ENCODE peak calls at places on chromosomes 5 and 9, in six cellular contexts. One of them, this sample, is unnamed.

GRCh38 chr5:162209005-162209605 is 141.5 kb downstream of the GABRG2 start:
- DNase-seq in activated naive CD8-positive, alpha-beta T cell treated with anti-CD3 and anti-CD28 coated beads, Interleukin-2, amount 50 U/mL, for 24 hours: peak
- DNase-seq in NCI-H1694: peak
- DNase-seq in NCI-H2107: no peak
- DNase-seq in HEK293T: peak
- DNase-seq in aorta: no peak
- DNase-seq in this sample: no peak

GRCh38 chr5:65066385-65066784 is 297.7 kb downstream of the CWC27 start:
- DNase-seq in activated naive CD8-positive, alpha-beta T cell treated with anti-CD3 and anti-CD28 coated beads, Interleukin-2, amount 50 U/mL, for 24 hours: no peak
- DNase-seq in NCI-H1694: no peak
- DNase-seq in NCI-H2107: no peak
- DNase-seq in HEK293T: no peak
- DNase-seq in aorta: no peak
- DNase-seq in this sample: no peak

GRCh38 chr9:94952553-94953373 is 226.3 kb downstream of the AOPEP start:
- DNase-seq in activated naive CD8-positive, alpha-beta T cell treated with anti-CD3 and anti-CD28 coated beads, Interleukin-2, amount 50 U/mL, for 24 hours: no peak
- DNase-seq in NCI-H1694: no peak
- DNase-seq in NCI-H2107: no peak
- DNase-seq in HEK293T: no peak
- DNase-seq in aorta: peak
- DNase-seq in this sample: no peak

GRCh38 chr5:1182360-1182632 is 19.1 kb upstream of the SLC6A19 start:
- DNase-seq in activated naive CD8-positive, alpha-beta T cell treated with anti-CD3 and anti-CD28 coated beads, Interleukin-2, amount 50 U/mL, for 24 hours: no peak
- DNase-seq in NCI-H1694: no peak
- DNase-seq in NCI-H2107: no peak
- DNase-seq in HEK293T: no peak
- DNase-seq in aorta: no peak
- DNase-seq in this sample: peak

GRCh38 chr5:168120416-168121137 is 170.9 kb upstream of the WWC1 start:
- DNase-seq in activated naive CD8-positive, alpha-beta T cell treated with anti-CD3 and anti-CD28 coated beads, Interleukin-2, amount 50 U/mL, for 24 hours: no peak
- DNase-seq in NCI-H1694: no peak
- DNase-seq in NCI-H2107: no peak
- DNase-seq in HEK293T: no peak
- DNase-seq in aorta: no peak
- DNase-seq in this sample: no peak

GRCh38 chr9:137326436-137327060 is 24.5 kb upstream of the NRARP start:
- DNase-seq in activated naive CD8-positive, alpha-beta T cell treated with anti-CD3 and anti-CD28 coated beads, Interleukin-2, amount 50 U/mL, for 24 hours: no peak
- DNase-seq in NCI-H1694: no peak
- DNase-seq in NCI-H2107: no peak
- DNase-seq in HEK293T: no peak
- DNase-seq in aorta: no peak
- DNase-seq in this sample: no peak

GRCh38 chr5:9766581-9766980 is 136.4 kb upstream of the TAS2R1 start:
- DNase-seq in activated naive CD8-positive, alpha-beta T cell treated with anti-CD3 and anti-CD28 coated beads, Interleukin-2, amount 50 U/mL, for 24 hours: no peak
- DNase-seq in NCI-H1694: no peak
- DNase-seq in NCI-H2107: no peak
- DNase-seq in HEK293T: no peak
- DNase-seq in aorta: no peak
- DNase-seq in this sample: no peak

GRCh38 chr5:176425138-176425537 is 8.8 kb upstream of the CLTB start:
- DNase-seq in activated naive CD8-positive, alpha-beta T cell treated with anti-CD3 and anti-CD28 coated beads, Interleukin-2, amount 50 U/mL, for 24 hours: no peak
- DNase-seq in NCI-H1694: no peak
- DNase-seq in NCI-H2107: no peak
- DNase-seq in HEK293T: no peak
- DNase-seq in aorta: no peak
- DNase-seq in this sample: no peak

GRCh38 chr5:131812371-131813160 is 15.7 kb upstream of the FNIP1 start:
- DNase-seq in activated naive CD8-positive, alpha-beta T cell treated with anti-CD3 and anti-CD28 coated beads, Interleukin-2, amount 50 U/mL, for 24 hours: no peak
- DNase-seq in NCI-H1694: no peak
- DNase-seq in NCI-H2107: no peak
- DNase-seq in HEK293T: no peak
- DNase-seq in aorta: no peak
- DNase-seq in this sample: no peak

GRCh38 chr5:134063421-134063820 is 51.1 kb upstream of the TCF7 start:
- DNase-seq in activated naive CD8-positive, alpha-beta T cell treated with anti-CD3 and anti-CD28 coated beads, Interleukin-2, amount 50 U/mL, for 24 hours: no peak
- DNase-seq in NCI-H1694: no peak
- DNase-seq in NCI-H2107: no peak
- DNase-seq in HEK293T: no peak
- DNase-seq in aorta: no peak
- DNase-seq in this sample: no peak

GRCh38 chr5:169641253-169641652 is 4.2 kb downstream of the DOCK2 start:
- DNase-seq in activated naive CD8-positive, alpha-beta T cell treated with anti-CD3 and anti-CD28 coated beads, Interleukin-2, amount 50 U/mL, for 24 hours: no peak
- DNase-seq in NCI-H1694: no peak
- DNase-seq in NCI-H2107: no peak
- DNase-seq in HEK293T: no peak
- DNase-seq in aorta: no peak
- DNase-seq in this sample: no peak

GRCh38 chr5:72402959-72403628 is 82.9 kb downstream of the PTCD2 start:
- DNase-seq in activated naive CD8-positive, alpha-beta T cell treated with anti-CD3 and anti-CD28 coated beads, Interleukin-2, amount 50 U/mL, for 24 hours: no peak
- DNase-seq in NCI-H1694: no peak
- DNase-seq in NCI-H2107: no peak
- DNase-seq in HEK293T: no peak
- DNase-seq in aorta: peak
- DNase-seq in this sample: peak

GRCh38 chr9:118871531-118871930 is 497.7 kb downstream of the BRINP1 start:
- DNase-seq in activated naive CD8-positive, alpha-beta T cell treated with anti-CD3 and anti-CD28 coated beads, Interleukin-2, amount 50 U/mL, for 24 hours: no peak
- DNase-seq in NCI-H1694: no peak
- DNase-seq in NCI-H2107: no peak
- DNase-seq in HEK293T: no peak
- DNase-seq in aorta: no peak
- DNase-seq in this sample: no peak

GRCh38 chr9:34171753-34172535 is 6.9 kb upstream of the UBAP1 start:
- DNase-seq in activated naive CD8-positive, alpha-beta T cell treated with anti-CD3 and anti-CD28 coated beads, Interleukin-2, amount 50 U/mL, for 24 hours: peak
- DNase-seq in NCI-H1694: no peak
- DNase-seq in NCI-H2107: no peak
- DNase-seq in HEK293T: no peak
- DNase-seq in aorta: peak
- DNase-seq in this sample: no peak

GRCh38 chr9:114845373-114845772 is 39.5 kb upstream of the TNFSF15 start:
- DNase-seq in activated naive CD8-positive, alpha-beta T cell treated with anti-CD3 and anti-CD28 coated beads, Interleukin-2, amount 50 U/mL, for 24 hours: no peak
- DNase-seq in NCI-H1694: no peak
- DNase-seq in NCI-H2107: no peak
- DNase-seq in HEK293T: no peak
- DNase-seq in aorta: no peak
- DNase-seq in this sample: no peak

GRCh38 chr9:34590376-34591090 is 1.0 kb upstream of the CNTFR start:
- DNase-seq in activated naive CD8-positive, alpha-beta T cell treated with anti-CD3 and anti-CD28 coated beads, Interleukin-2, amount 50 U/mL, for 24 hours: peak
- DNase-seq in NCI-H1694: no peak
- DNase-seq in NCI-H2107: no peak
- DNase-seq in HEK293T: no peak
- DNase-seq in aorta: peak
- DNase-seq in this sample: no peak

GRCh38 chr9:38126730-38127129 is 57.7 kb upstream of the SHB start:
- DNase-seq in activated naive CD8-positive, alpha-beta T cell treated with anti-CD3 and anti-CD28 coated beads, Interleukin-2, amount 50 U/mL, for 24 hours: no peak
- DNase-seq in NCI-H1694: no peak
- DNase-seq in NCI-H2107: peak
- DNase-seq in HEK293T: no peak
- DNase-seq in aorta: no peak
- DNase-seq in this sample: no peak

GRCh38 chr9:110602281-110602680 is 22.7 kb upstream of the SVEP1 start:
- DNase-seq in activated naive CD8-positive, alpha-beta T cell treated with anti-CD3 and anti-CD28 coated beads, Interleukin-2, amount 50 U/mL, for 24 hours: no peak
- DNase-seq in NCI-H1694: no peak
- DNase-seq in NCI-H2107: no peak
- DNase-seq in HEK293T: no peak
- DNase-seq in aorta: no peak
- DNase-seq in this sample: no peak

GRCh38 chr5:137575847-137576246 is 76.7 kb upstream of the SPOCK1 start:
- DNase-seq in activated naive CD8-positive, alpha-beta T cell treated with anti-CD3 and anti-CD28 coated beads, Interleukin-2, amount 50 U/mL, for 24 hours: no peak
- DNase-seq in NCI-H1694: no peak
- DNase-seq in NCI-H2107: no peak
- DNase-seq in HEK293T: no peak
- DNase-seq in aorta: no peak
- DNase-seq in this sample: no peak

GRCh38 chr5:110651507-110651906 is 75.0 kb downstream of the TMEM232 start:
- DNase-seq in activated naive CD8-positive, alpha-beta T cell treated with anti-CD3 and anti-CD28 coated beads, Interleukin-2, amount 50 U/mL, for 24 hours: no peak
- DNase-seq in NCI-H1694: no peak
- DNase-seq in NCI-H2107: no peak
- DNase-seq in HEK293T: no peak
- DNase-seq in aorta: no peak
- DNase-seq in this sample: no peak

GRCh38 chr9:121529237-121529987 is 29.8 kb upstream of the GGTA1 start:
- DNase-seq in activated naive CD8-positive, alpha-beta T cell treated with anti-CD3 and anti-CD28 coated beads, Interleukin-2, amount 50 U/mL, for 24 hours: no peak
- DNase-seq in NCI-H1694: no peak
- DNase-seq in NCI-H2107: no peak
- DNase-seq in HEK293T: no peak
- DNase-seq in aorta: peak
- DNase-seq in this sample: peak

GRCh38 chr5:73523861-73524260 is 25.6 kb downstream of the BTF3 start:
- DNase-seq in activated naive CD8-positive, alpha-beta T cell treated with anti-CD3 and anti-CD28 coated beads, Interleukin-2, amount 50 U/mL, for 24 hours: no peak
- DNase-seq in NCI-H1694: no peak
- DNase-seq in NCI-H2107: no peak
- DNase-seq in HEK293T: no peak
- DNase-seq in aorta: no peak
- DNase-seq in this sample: no peak

GRCh38 chr9:134491436-134491835 is 150.2 kb upstream of the COL5A1 start:
- DNase-seq in activated naive CD8-positive, alpha-beta T cell treated with anti-CD3 and anti-CD28 coated beads, Interleukin-2, amount 50 U/mL, for 24 hours: no peak
- DNase-seq in NCI-H1694: no peak
- DNase-seq in NCI-H2107: no peak
- DNase-seq in HEK293T: no peak
- DNase-seq in aorta: peak
- DNase-seq in this sample: no peak

GRCh38 chr9:93666279-93666784 is 89.9 kb downstream of the PHF2 start:
- DNase-seq in activated naive CD8-positive, alpha-beta T cell treated with anti-CD3 and anti-CD28 coated beads, Interleukin-2, amount 50 U/mL, for 24 hours: no peak
- DNase-seq in NCI-H1694: no peak
- DNase-seq in NCI-H2107: no peak
- DNase-seq in HEK293T: no peak
- DNase-seq in aorta: peak
- DNase-seq in this sample: peak

GRCh38 chr9:15069106-15069505 is 158.9 kb upstream of the FREM1 start:
- DNase-seq in activated naive CD8-positive, alpha-beta T cell treated with anti-CD3 and anti-CD28 coated beads, Interleukin-2, amount 50 U/mL, for 24 hours: no peak
- DNase-seq in NCI-H1694: no peak
- DNase-seq in NCI-H2107: no peak
- DNase-seq in HEK293T: no peak
- DNase-seq in aorta: no peak
- DNase-seq in this sample: no peak

GRCh38 chr5:83469075-83469474 is 2.5 kb upstream of the VCAN start:
- DNase-seq in activated naive CD8-positive, alpha-beta T cell treated with anti-CD3 and anti-CD28 coated beads, Interleukin-2, amount 50 U/mL, for 24 hours: no peak
- DNase-seq in NCI-H1694: no peak
- DNase-seq in NCI-H2107: no peak
- DNase-seq in HEK293T: no peak
- DNase-seq in aorta: no peak
- DNase-seq in this sample: no peak

GRCh38 chr5:179867476-179867875 is 8.9 kb upstream of the MRNIP start:
- DNase-seq in activated naive CD8-positive, alpha-beta T cell treated with anti-CD3 and anti-CD28 coated beads, Interleukin-2, amount 50 U/mL, for 24 hours: no peak
- DNase-seq in NCI-H1694: no peak
- DNase-seq in NCI-H2107: no peak
- DNase-seq in HEK293T: no peak
- DNase-seq in aorta: no peak
- DNase-seq in this sample: no peak

GRCh38 chr5:157303667-157304327 is 37.9 kb downstream of the CYFIP2 start:
- DNase-seq in activated naive CD8-positive, alpha-beta T cell treated with anti-CD3 and anti-CD28 coated beads, Interleukin-2, amount 50 U/mL, for 24 hours: peak
- DNase-seq in NCI-H1694: no peak
- DNase-seq in NCI-H2107: no peak
- DNase-seq in HEK293T: peak
- DNase-seq in aorta: no peak
- DNase-seq in this sample: no peak

GRCh38 chr5:1708592-1709141 is 91.0 kb downstream of the MRPL36 start:
- DNase-seq in activated naive CD8-positive, alpha-beta T cell treated with anti-CD3 and anti-CD28 coated beads, Interleukin-2, amount 50 U/mL, for 24 hours: no peak
- DNase-seq in NCI-H1694: no peak
- DNase-seq in NCI-H2107: no peak
- DNase-seq in HEK293T: no peak
- DNase-seq in aorta: no peak
- DNase-seq in this sample: no peak

GRCh38 chr5:16712600-16712999 is 95.8 kb upstream of the RETREG1 start:
- DNase-seq in activated naive CD8-positive, alpha-beta T cell treated with anti-CD3 and anti-CD28 coated beads, Interleukin-2, amount 50 U/mL, for 24 hours: no peak
- DNase-seq in NCI-H1694: no peak
- DNase-seq in NCI-H2107: no peak
- DNase-seq in HEK293T: no peak
- DNase-seq in aorta: no peak
- DNase-seq in this sample: no peak

GRCh38 chr9:131255731-131256197 is 20.5 kb downstream of the FAM78A start:
- DNase-seq in activated naive CD8-positive, alpha-beta T cell treated with anti-CD3 and anti-CD28 coated beads, Interleukin-2, amount 50 U/mL, for 24 hours: no peak
- DNase-seq in NCI-H1694: no peak
- DNase-seq in NCI-H2107: no peak
- DNase-seq in HEK293T: no peak
- DNase-seq in aorta: peak
- DNase-seq in this sample: no peak

GRCh38 chr9:109143881-109144562 is 23.0 kb downstream of the FRRS1L start:
- DNase-seq in activated naive CD8-positive, alpha-beta T cell treated with anti-CD3 and anti-CD28 coated beads, Interleukin-2, amount 50 U/mL, for 24 hours: no peak
- DNase-seq in NCI-H1694: no peak
- DNase-seq in NCI-H2107: no peak
- DNase-seq in HEK293T: peak
- DNase-seq in aorta: no peak
- DNase-seq in this sample: no peak